ENCODE peak calls at places on chromosomes 11 and 22, in nine cellular contexts. K is dorsolateral prefrontal cortex, I is SK-N-SH, S is adrenal gland, U is left ventricle myocardium inferior, G is GM10248, P is fibroblast of the aortic adventitia, H is heart right ventricle, X is bronchial epithelial cell. Y is an unnamed sample.

GRCh38 chr11:130212431-130212961 is 52.9 kb downstream of the ST14 start:
- DNase-seq in K (peak), I (peak), S (peak), U (no peak), G (peak), P (no peak), H (no peak), X (no peak), Y (no peak)

GRCh38 chr22:21067075-21067900 is 21.5 kb downstream of the LRRC74B start:
- DNase-seq in K (peak), I (no peak), S (no peak), U (no peak), G (no peak), P (no peak), H (no peak), X (no peak), Y (no peak)

GRCh38 chr11:126124284-126124683 is 61.6 kb upstream of the CDON start:
- DNase-seq in K (no peak), I (no peak), S (no peak), U (no peak), G (no peak), P (no peak), H (no peak), X (no peak), Y (no peak)

GRCh38 chr11:2867142-2867541 is 18.4 kb downstream of the CDKN1C start:
- DNase-seq in K (no peak), I (no peak), S (no peak), U (no peak), G (no peak), P (no peak), H (no peak), X (no peak), Y (no peak)

GRCh38 chr11:108616549-108616948 is 23.0 kb upstream of the EXPH5 start:
- DNase-seq in K (no peak), I (no peak), S (no peak), U (no peak), G (no peak), P (peak), H (no peak), X (peak), Y (peak)

GRCh38 chr11:61956191-61957027 is 6.3 kb downstream of the BEST1 start:
- DNase-seq in K (no peak), I (no peak), S (peak), U (no peak), G (no peak), P (no peak), H (no peak), X (no peak), Y (no peak)

GRCh38 chr11:118334746-118335145 is 7.8 kb downstream of the CD3D start:
- DNase-seq in K (no peak), I (no peak), S (no peak), U (no peak), G (no peak), P (no peak), H (no peak), X (no peak), Y (no peak)

GRCh38 chr11:21142007-21142406 is 472.6 kb downstream of the NELL1 start:
- DNase-seq in K (no peak), I (peak), S (no peak), U (no peak), G (no peak), P (no peak), H (no peak), X (peak), Y (no peak)

GRCh38 chr11:62324738-62325556 is 12.3 kb upstream of the ASRGL1 start:
- DNase-seq in K (no peak), I (peak), S (peak), U (peak), G (peak), P (peak), H (peak), X (peak), Y (peak)

GRCh38 chr11:82906931-82907330 is 5.4 kb downstream of the DDIAS start:
- DNase-seq in K (no peak), I (no peak), S (no peak), U (no peak), G (no peak), P (peak), H (no peak), X (no peak), Y (no peak)

GRCh38 chr11:48017105-48017874 is 36.9 kb downstream of the PTPRJ start:
- DNase-seq in K (no peak), I (no peak), S (no peak), U (no peak), G (no peak), P (no peak), H (no peak), X (no peak), Y (no peak)

GRCh38 chr22:43142881-43143562 is at the start of gene MCAT:
- DNase-seq in K (peak), I (peak), S (peak), U (peak), G (peak), P (peak), H (peak), X (no peak), Y (peak)

GRCh38 chr11:1181858-1182535 is 24.2 kb downstream of the MUC5AC start:
- DNase-seq in K (no peak), I (no peak), S (no peak), U (no peak), G (no peak), P (no peak), H (peak), X (no peak), Y (no peak)

GRCh38 chr22:42620084-42620483 is 5.4 kb upstream of the POLDIP3 start:
- DNase-seq in K (no peak), I (no peak), S (no peak), U (no peak), G (no peak), P (no peak), H (no peak), X (no peak), Y (no peak)

GRCh38 chr11:66462010-66462409 is 4.7 kb upstream of the PELI3 start:
- DNase-seq in K (no peak), I (no peak), S (no peak), U (no peak), G (no peak), P (no peak), H (no peak), X (no peak), Y (no peak)

GRCh38 chr11:3939651-3940190 is 84.3 kb downstream of the STIM1 start:
- DNase-seq in K (no peak), I (no peak), S (no peak), U (no peak), G (no peak), P (peak), H (no peak), X (no peak), Y (no peak)

GRCh38 chr11:91295591-91295990 is 929.0 kb upstream of the FAT3 start:
- DNase-seq in K (no peak), I (no peak), S (no peak), U (no peak), G (no peak), P (no peak), H (no peak), X (no peak), Y (no peak)

GRCh38 chr11:20035701-20036601 is 124.3 kb downstream of the DBX1 start:
- DNase-seq in K (peak), I (no peak), S (peak), U (no peak), G (no peak), P (peak), H (no peak), X (peak), Y (peak)

GRCh38 chr11:1458340-1459218 is 28.0 kb downstream of the MOB2 start:
- DNase-seq in K (no peak), I (peak), S (peak), U (peak), G (no peak), P (no peak), H (peak), X (peak), Y (peak)

GRCh38 chr22:43464809-43465208 is 53.0 kb downstream of the MPPED1 start:
- DNase-seq in K (no peak), I (no peak), S (no peak), U (no peak), G (no peak), P (no peak), H (no peak), X (no peak), Y (no peak)

GRCh38 chr11:1125803-1126202 is 31.9 kb upstream of the MUC5AC start:
- DNase-seq in K (peak), I (no peak), S (no peak), U (no peak), G (no peak), P (no peak), H (no peak), X (no peak), Y (no peak)

GRCh38 chr11:35373284-35373933 is 45.9 kb downstream of the SLC1A2 start:
- DNase-seq in K (no peak), I (peak), S (no peak), U (no peak), G (no peak), P (no peak), H (no peak), X (no peak), Y (peak)
- TF ChIP-seq CTCF in K (no peak), I (no peak), S (no peak), U (no peak), G (no peak), P (no peak), H (no peak), X (no peak), Y (no peak)

GRCh38 chr22:19117111-19117512 is 5.1 kb downstream of the DGCR2 start:
- DNase-seq in K (no peak), I (no peak), S (no peak), U (no peak), G (no peak), P (no peak), H (no peak), X (no peak), Y (no peak)

GRCh38 chr22:19114984-19115552 is 7.1 kb downstream of the DGCR2 start:
- DNase-seq in K (no peak), I (no peak), S (no peak), U (no peak), G (no peak), P (no peak), H (no peak), X (no peak), Y (no peak)

GRCh38 chr22:19118601-19118880 is 3.7 kb downstream of the DGCR2 start:
- DNase-seq in K (no peak), I (no peak), S (no peak), U (no peak), G (no peak), P (no peak), H (no peak), X (no peak), Y (no peak)

GRCh38 chr22:19113429-19113828 is 8.8 kb downstream of the DGCR2 start:
- DNase-seq in K (no peak), I (no peak), S (no peak), U (no peak), G (no peak), P (no peak), H (no peak), X (no peak), Y (no peak)

GRCh38 chr22:19115628-19116027 is 6.6 kb downstream of the DGCR2 start:
- DNase-seq in K (no peak), I (no peak), S (no peak), U (no peak), G (no peak), P (no peak), H (no peak), X (no peak), Y (no peak)
- TF ChIP-seq CTCF in K (peak), I (no peak), S (no peak), U (no peak), G (peak), P (no peak), H (no peak), X (peak), Y (peak)

DNA sequence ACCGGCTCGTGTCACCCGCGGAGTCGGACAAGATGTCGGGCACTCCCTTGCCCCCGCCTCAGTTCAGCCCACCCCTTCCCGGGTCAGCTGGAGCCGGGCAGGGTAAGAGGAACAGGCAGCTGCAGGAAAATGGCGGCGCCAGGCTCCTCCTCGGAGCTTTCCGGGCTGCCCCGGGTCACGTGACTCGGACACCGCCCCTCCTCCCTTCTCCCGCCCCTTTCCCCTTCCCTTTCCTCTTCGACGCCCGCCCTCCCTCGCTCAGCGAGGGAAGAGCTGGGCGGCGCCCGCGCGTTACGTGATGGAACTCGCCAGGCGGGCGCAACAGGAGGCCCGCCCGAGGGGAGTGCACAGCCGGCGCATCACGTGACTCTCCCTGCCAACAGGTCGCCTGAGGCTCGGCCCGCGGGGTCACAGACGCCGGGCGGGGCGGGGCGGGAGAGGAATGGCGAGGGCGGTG is at the start of gene PICALM:
- DNase-seq in K (peak), I (peak), S (peak), U (peak), G (peak), P (peak), H (peak), X (peak), Y (peak)
- TF ChIP-seq CTCF in K (peak), I (no peak), S (no peak), U (no peak), G (no peak), P (no peak), H (no peak), X (no peak), Y (no peak)

DNA sequence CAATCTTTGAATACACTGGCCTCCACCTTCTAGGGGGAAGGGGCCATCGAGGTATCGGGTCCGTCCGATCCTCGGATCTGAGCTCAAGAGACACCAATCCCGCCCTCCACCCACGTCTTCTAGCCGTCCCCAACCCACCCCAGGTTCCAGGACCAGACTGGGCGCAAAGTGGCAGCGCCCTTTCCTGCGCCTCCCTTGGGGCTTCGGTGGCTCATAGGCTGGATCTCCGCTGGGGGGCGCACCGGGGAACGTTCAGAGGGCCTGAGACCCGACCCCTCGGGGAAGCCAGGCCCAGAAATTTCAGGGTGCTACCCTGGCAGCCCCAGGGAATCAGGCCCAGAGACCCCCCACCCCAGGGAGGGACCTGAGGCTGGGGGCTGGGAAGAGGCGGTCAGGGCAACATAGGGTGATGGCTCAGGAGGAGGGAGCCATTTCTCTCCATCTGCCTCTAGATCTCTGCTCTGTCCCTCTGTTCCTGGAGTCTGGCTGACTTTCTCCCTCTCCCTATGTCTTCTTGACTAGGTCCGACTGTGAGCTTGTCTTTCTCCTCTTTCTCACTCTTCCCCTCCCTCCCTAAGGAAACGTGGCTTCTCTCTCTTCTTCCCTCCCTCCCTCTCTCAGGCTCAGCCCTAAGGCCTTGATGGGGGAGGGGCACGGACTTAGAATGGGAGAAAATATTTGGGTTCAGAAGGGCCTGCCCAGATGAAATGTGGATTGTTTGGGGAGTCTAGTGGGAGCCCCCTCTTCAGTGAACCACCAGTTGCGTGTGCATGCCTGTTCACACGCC is 1.1 kb downstream of the CREB3L1 start:
- DNase-seq in K (peak), I (peak), S (peak), U (peak), G (no peak), P (peak), H (peak), X (no peak), Y (no peak)
- TF ChIP-seq CTCF in K (peak), I (peak), S (peak), U (peak), G (peak), P (peak), H (peak), X (peak), Y (peak)

GRCh38 chr11:30583505-30584280 is 2.5 kb downstream of the MPPED2 start:
- DNase-seq in K (peak), I (peak), S (peak), U (peak), G (no peak), P (no peak), H (peak), X (no peak), Y (no peak)

GRCh38 chr11:30585067-30585891 is 874 bp downstream of the MPPED2 start:
- DNase-seq in K (peak), I (peak), S (peak), U (peak), G (peak), P (no peak), H (peak), X (no peak), Y (no peak)

GRCh38 chr11:30585892-30586250 is 282 bp downstream of the MPPED2 start:
- DNase-seq in K (peak), I (peak), S (peak), U (peak), G (peak), P (no peak), H (peak), X (no peak), Y (no peak)

GRCh38 chr11:30581646-30582045 is 4.5 kb downstream of the MPPED2 start:
- DNase-seq in K (no peak), I (no peak), S (no peak), U (no peak), G (no peak), P (no peak), H (no peak), X (no peak), Y (no peak)

GRCh38 chr11:30586251-30587144 is at the start of gene MPPED2:
- DNase-seq in K (peak), I (peak), S (peak), U (peak), G (peak), P (peak), H (peak), X (no peak), Y (no peak)
- TF ChIP-seq CTCF in K (no peak), I (no peak), S (peak), U (peak), G (peak), P (no peak), H (peak), X (peak), Y (no peak)

Y was measured in PC-3.